ENCODE peak calls at places on chromosomes 7 and 10, in four cellular contexts. S is ovary, I is GM23338, F is cardiac muscle cell. L is an unnamed sample. For H3K4me1, the result is how much of the 10 kb centered on the place peaks cover.

GRCh38 chr10:124447741-124448466 is 1.9 kb downstream of the NKX1-2 start:
- DNase-seq in S (no peak), I (peak), F (peak), L (no peak)

GRCh38 chr7:133230591-133231194 is 22.2 kb upstream of the EXOC4 start:
- DNase-seq in S (no peak), I (peak), F (peak), L (no peak)

GRCh38 chr7:28980504-28981281 is 22.6 kb upstream of the TRIL start:
- DNase-seq in S (no peak), I (peak), F (no peak), L (no peak)

GRCh38 chr10:63267414-63268138 is 134.4 kb downstream of the NRBF2 start:
- DNase-seq in S (no peak), I (peak), F (peak), L (no peak)

GRCh38 chr10:102714621-102715455 is at the start of gene SFXN2:
- DNase-seq in S (no peak), I (peak), F (no peak), L (no peak)

GRCh38 chr7:28958235-28958945 is at the start of gene TRIL:
- DNase-seq in S (peak), I (peak), F (peak), L (no peak)

GRCh38 chr10:46329690-46330016 is 42.9 kb downstream of the ANTXRL start:
- DNase-seq in S (no peak), I (peak), F (no peak), L (no peak)

GRCh38 chr10:266974-267425 is 131.7 kb downstream of the ZMYND11 start:
- DNase-seq in S (no peak), I (no peak), F (no peak), L (no peak)

GRCh38 chr10:93554760-93555432 is 11.6 kb upstream of the FFAR4 start:
- DNase-seq in S (peak), I (peak), F (peak), L (no peak)

GRCh38 chr7:131653418-131654248 is 97.2 kb upstream of the PODXL start:
- DNase-seq in S (no peak), I (no peak), F (no peak), L (no peak)

GRCh38 chr7:80593869-80594587 is 44.4 kb upstream of the CD36 start:
- DNase-seq in S (no peak), I (no peak), F (no peak), L (no peak)

GRCh38 chr7:128036226-128036940 is 5.1 kb upstream of the LRRC4 start:
- DNase-seq in S (no peak), I (no peak), F (no peak), L (no peak)

GRCh38 chr10:88523739-88524400 is 59.2 kb downstream of the RNLS start:
- DNase-seq in S (no peak), I (no peak), F (no peak), L (no peak)

DNA sequence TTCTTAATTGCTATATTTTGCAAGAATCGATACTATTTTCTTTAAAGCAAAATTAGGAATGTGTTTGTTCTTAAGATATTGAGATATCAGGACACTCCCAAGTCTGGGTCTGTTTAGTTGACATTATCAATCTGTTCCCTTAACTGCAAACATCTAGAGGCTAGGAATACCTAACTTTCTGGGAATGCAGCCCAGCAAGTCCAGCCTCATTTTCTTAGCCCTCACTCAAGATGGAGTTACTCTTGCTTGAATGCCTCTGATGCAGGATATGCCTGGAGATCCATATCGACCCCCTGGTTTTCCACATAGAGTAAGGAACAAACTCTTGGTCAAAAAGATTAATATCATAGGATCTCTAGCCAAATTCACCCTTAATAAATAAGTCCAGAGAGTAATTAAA is 305.3 kb upstream of the COBL start:
- DNase-seq in S (no peak), I (no peak), F (no peak), L (no peak)
- H3K4me1 ChIP-seq in S (under half), I (under half), F (under half), L (under half)

DNA sequence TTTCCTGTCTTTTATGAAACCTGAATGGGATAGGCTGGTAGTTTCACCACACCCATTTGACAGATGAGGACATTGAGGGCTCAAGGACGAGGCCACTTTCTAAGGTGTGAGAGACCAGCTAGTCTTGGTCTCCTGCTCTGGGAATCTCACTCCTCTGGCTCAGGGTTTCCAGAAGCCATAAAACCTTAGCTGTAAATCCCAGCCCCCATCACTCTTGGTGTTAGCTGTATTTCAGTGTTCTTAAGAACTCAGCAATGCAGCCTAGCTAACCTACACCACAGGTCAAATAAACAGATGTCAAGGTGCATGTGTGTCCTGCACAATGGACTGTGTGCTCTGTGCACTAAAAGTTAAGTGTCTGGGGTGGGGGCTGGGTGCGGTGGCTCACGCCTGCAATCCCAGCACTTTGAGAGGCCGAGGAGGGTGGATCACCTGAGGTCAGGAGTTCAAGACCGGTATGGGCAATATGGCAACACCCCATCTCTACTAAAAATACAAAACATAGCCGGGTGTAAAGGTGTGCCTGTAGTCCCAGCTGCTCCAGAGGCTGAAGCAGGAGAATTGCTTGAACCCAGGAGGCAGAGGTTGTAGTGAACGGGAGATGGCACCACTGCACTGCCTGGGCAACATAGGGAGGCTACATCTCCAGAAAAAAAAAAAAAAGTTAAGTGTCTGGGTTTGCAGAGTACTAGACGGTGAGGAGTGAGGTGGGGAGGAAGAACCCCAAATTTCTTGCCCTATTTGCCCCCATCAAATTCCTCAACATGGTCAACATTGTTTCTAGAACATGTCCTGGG is 547 bp upstream of the EPO start:
- DNase-seq in S (no peak), I (no peak), F (no peak), L (no peak)
- TF ChIP-seq CTCF in S (no peak), I (peak), F (peak), L (peak)

GRCh38 chr10:132441818-132442217 is 44.8 kb downstream of the PWWP2B start:
- DNase-seq in S (no peak), I (no peak), F (no peak), L (no peak)
- H3K4me1 ChIP-seq in S (under half), I (under half), F (under half), L (under half)

DNA sequence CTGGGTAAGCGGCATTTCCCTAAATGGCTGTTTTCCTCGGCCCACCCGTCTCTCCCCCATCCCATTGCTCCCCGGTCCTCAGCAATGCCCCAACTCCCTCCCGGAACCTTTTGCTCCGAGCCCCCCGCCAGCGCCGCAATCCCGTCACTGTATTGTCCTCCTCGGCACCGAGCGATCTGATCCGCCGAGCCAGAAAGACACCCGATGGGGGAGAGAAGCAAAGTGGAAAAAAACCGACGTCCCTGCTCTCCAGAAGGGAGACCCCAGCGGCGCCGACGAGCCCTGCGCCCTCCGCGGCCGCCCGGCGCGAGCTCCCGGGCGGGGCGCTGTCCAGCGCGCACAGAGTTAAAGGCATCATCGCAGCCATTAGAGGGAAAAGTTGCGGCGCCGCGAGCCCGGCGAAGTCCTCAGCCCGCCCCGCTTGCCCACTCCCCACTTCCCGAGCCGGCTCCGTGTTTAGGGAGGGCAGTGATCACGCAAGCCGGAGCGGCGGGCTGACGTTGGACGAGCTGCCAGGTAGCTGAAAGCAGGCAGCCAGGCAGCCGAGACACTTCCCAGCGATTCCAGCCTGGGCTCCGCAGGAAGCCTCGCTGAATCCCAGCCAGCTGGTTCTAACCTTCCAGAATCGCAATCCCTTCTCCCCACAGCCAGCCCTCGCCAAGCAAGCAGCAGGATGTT is at the start of gene VSTM2A:
- DNase-seq in S (peak), I (peak), F (peak), L (no peak)
- TF ChIP-seq CTCF in S (no peak), I (no peak), F (no peak), L (no peak)

DNA sequence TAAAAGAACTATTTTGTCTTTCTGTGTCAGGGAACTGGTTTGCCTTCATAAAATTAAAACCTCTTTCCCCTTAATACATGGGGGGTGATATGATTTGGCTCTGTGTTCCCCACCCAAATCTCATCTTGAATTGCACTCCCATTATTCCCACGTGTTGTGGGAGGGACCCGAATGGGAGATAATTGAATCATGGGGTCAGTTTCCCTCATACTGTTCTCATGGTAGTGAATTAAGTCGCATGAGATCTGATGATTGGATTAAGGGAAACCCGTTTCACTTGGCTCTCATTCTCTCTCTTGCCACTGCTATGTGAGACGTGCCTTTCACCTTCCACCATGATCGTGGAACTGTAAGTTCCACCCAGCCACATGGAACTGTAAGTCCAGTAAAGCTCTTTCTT is 142.1 kb downstream of the VTI1A start:
- DNase-seq in S (no peak), I (no peak), F (no peak), L (no peak)
- H3K4me1 ChIP-seq in S (under half), I (under half), F (under half), L (under half)